ENCODE peak calls at places on chromosomes 7 and 10, in six cellular contexts. One of them, this sample, is unnamed.

GRCh38 chr7:91005861-91006260 is 258.4 kb upstream of the FZD1 start:
- DNase-seq in H1: no peak
- DNase-seq in neuronal stem cell: no peak
- DNase-seq in H9: no peak
- DNase-seq in trophoblast cell: no peak
- DNase-seq in IMR-90: no peak
- DNase-seq in this sample: no peak

GRCh38 chr10:88964360-88964759 is 11.8 kb upstream of the ACTA2 start:
- DNase-seq in H1: no peak
- DNase-seq in IMR-90: no peak
- DNase-seq in H9: no peak
- DNase-seq in trophoblast cell: no peak
- DNase-seq in neuronal stem cell: no peak
- DNase-seq in this sample: no peak

GRCh38 chr7:15755061-15755460 is 68.6 kb upstream of the MEOX2 start:
- DNase-seq in neuronal stem cell: no peak
- DNase-seq in IMR-90: no peak
- DNase-seq in H9: no peak
- DNase-seq in trophoblast cell: no peak
- DNase-seq in H1: no peak
- DNase-seq in this sample: no peak

GRCh38 chr10:103226011-103226410 is 19.7 kb upstream of the RPEL1 start:
- DNase-seq in trophoblast cell: no peak
- DNase-seq in IMR-90: no peak
- DNase-seq in H9: no peak
- DNase-seq in H1: no peak
- DNase-seq in neuronal stem cell: no peak
- DNase-seq in this sample: no peak

GRCh38 chr10:122264931-122265330 is 6.2 kb upstream of the BTBD16 start:
- DNase-seq in H9: no peak
- DNase-seq in trophoblast cell: no peak
- DNase-seq in H1: no peak
- DNase-seq in neuronal stem cell: no peak
- DNase-seq in IMR-90: no peak
- DNase-seq in this sample: no peak

GRCh38 chr7:157499121-157499834 is 162.5 kb downstream of the DNAJB6 start:
- DNase-seq in trophoblast cell: no peak
- DNase-seq in H1: no peak
- DNase-seq in H9: no peak
- DNase-seq in neuronal stem cell: no peak
- DNase-seq in IMR-90: no peak
- DNase-seq in this sample: no peak

GRCh38 chr10:113219446-113219845 is 269.4 kb downstream of the TCF7L2 start:
- DNase-seq in neuronal stem cell: no peak
- DNase-seq in H9: no peak
- DNase-seq in trophoblast cell: peak; percentile 38
- DNase-seq in H1: no peak
- DNase-seq in IMR-90: no peak
- DNase-seq in this sample: no peak

GRCh38 chr10:101331960-101332359 is 22.0 kb upstream of the BTRC start:
- DNase-seq in H1: no peak
- DNase-seq in trophoblast cell: no peak
- DNase-seq in neuronal stem cell: no peak
- DNase-seq in IMR-90: no peak
- DNase-seq in H9: no peak
- DNase-seq in this sample: no peak

GRCh38 chr10:102135956-102136526 is 3.2 kb downstream of the PPRC1 start:
- DNase-seq in neuronal stem cell: no peak
- DNase-seq in trophoblast cell: no peak
- DNase-seq in H9: no peak
- DNase-seq in H1: no peak
- DNase-seq in IMR-90: no peak
- DNase-seq in this sample: no peak

GRCh38 chr10:78436223-78436575 is 402.5 kb downstream of the RPS24 start:
- DNase-seq in H9: no peak
- DNase-seq in H1: no peak
- DNase-seq in neuronal stem cell: no peak
- DNase-seq in IMR-90: no peak
- DNase-seq in trophoblast cell: no peak
- DNase-seq in this sample: no peak
- H2BK5ac ChIP-seq in H9: no peak overlapping the region
- H2BK5ac ChIP-seq in H1: no peak overlapping the region
- H2BK5ac ChIP-seq in neuronal stem cell: no peak overlapping the region
- H2BK5ac ChIP-seq in IMR-90: no peak overlapping the region
- H2BK5ac ChIP-seq in trophoblast cell: no peak overlapping the region
- H2BK5ac ChIP-seq in this sample: no peak overlapping the region

DNA sequence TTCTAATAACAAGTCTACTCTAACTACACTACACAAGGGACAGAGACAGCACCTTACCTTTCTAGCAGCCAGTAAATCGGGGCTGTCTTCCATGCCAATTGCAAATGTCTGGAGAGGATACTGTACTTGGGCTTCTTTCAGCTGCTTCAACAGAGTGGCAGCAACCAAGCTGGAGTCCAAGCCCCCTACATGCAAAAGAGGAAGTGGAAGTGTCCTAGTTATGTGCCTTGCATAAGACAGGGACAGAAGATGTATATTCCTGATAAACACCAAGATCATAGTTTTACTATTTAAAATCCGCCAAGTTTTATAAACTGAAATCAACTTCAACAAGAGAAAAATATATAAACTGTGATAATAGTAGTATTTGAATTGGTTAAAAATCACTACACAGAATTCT is 14.0 kb downstream of the ASNS start:
- DNase-seq in neuronal stem cell: no peak
- DNase-seq in H9: no peak
- DNase-seq in IMR-90: no peak
- DNase-seq in trophoblast cell: no peak
- DNase-seq in H1: no peak
- DNase-seq in this sample: no peak
- H2AFZ ChIP-seq in neuronal stem cell: no peak overlapping the region
- H2AFZ ChIP-seq in H9: no peak overlapping the region
- H2AFZ ChIP-seq in IMR-90: no peak overlapping the region
- H2AFZ ChIP-seq in trophoblast cell: no peak overlapping the region
- H2AFZ ChIP-seq in H1: no peak overlapping the region
- H2AFZ ChIP-seq in this sample: no peak overlapping the region

GRCh38 chr10:26640391-26640790 is 57.1 kb upstream of the PDSS1 start:
- DNase-seq in H9: no peak
- DNase-seq in trophoblast cell: no peak
- DNase-seq in IMR-90: no peak
- DNase-seq in H1: no peak
- DNase-seq in neuronal stem cell: no peak
- DNase-seq in this sample: no peak
- H2BK5ac ChIP-seq in H9: no peak overlapping the region
- H2BK5ac ChIP-seq in trophoblast cell: no peak overlapping the region
- H2BK5ac ChIP-seq in IMR-90: no peak overlapping the region
- H2BK5ac ChIP-seq in H1: no peak overlapping the region
- H2BK5ac ChIP-seq in neuronal stem cell: no peak overlapping the region
- H2BK5ac ChIP-seq in this sample: no peak overlapping the region

GRCh38 chr7:156157409-156158012 is 345.2 kb upstream of the SHH start:
- DNase-seq in IMR-90: no peak
- DNase-seq in H1: no peak
- DNase-seq in H9: no peak
- DNase-seq in trophoblast cell: no peak
- DNase-seq in neuronal stem cell: no peak
- DNase-seq in this sample: no peak
- H2AFZ ChIP-seq in IMR-90: no peak overlapping the region
- H2AFZ ChIP-seq in H1: no peak overlapping the region
- H2AFZ ChIP-seq in H9: no peak overlapping the region
- H2AFZ ChIP-seq in trophoblast cell: no peak overlapping the region
- H2AFZ ChIP-seq in neuronal stem cell: no peak overlapping the region
- H2AFZ ChIP-seq in this sample: no peak overlapping the region